ENCODE peak calls at places on chromosomes 3 and 15, in six cellular contexts. X is neural progenitor cell, T is GM23248, W is MM.1S, P is GM23338, N is PC-3. U is an unnamed sample.

GRCh38 chr15:95557226-95558046 is 773.1 kb upstream of the NR2F2 start:
- DNase-seq in P (no peak), X (no peak), T (peak; percentile 95), N (peak; percentile 92), W (no peak), U (peak; percentile 32)

GRCh38 chr3:135918600-135918999 is 46.9 kb upstream of the PPP2R3A start:
- DNase-seq in N (peak; percentile 52), P (peak; percentile 59), X (peak; percentile 26), W (no peak), T (peak; percentile 71), U (no peak)

GRCh38 chr15:88498991-88499390 is 31.5 kb downstream of the MRPS11 start:
- DNase-seq in X (peak; percentile 31), T (no peak), P (no peak), N (no peak), W (no peak), U (no peak)

GRCh38 chr3:48220746-48221145 is 2.5 kb upstream of the CAMP start:
- DNase-seq in P (no peak), W (no peak), N (no peak), X (no peak), T (no peak), U (no peak)

GRCh38 chr15:67109141-67110034 is 44.0 kb downstream of the SMAD3 start:
- DNase-seq in P (peak; percentile 26), X (no peak), T (peak; percentile 92), N (no peak), W (no peak), U (peak; percentile 36)

GRCh38 chr3:64684715-64685261 is 3.0 kb downstream of the ADAMTS9 start:
- DNase-seq in N (no peak), P (peak; percentile 60), X (peak; percentile 66), W (no peak), T (peak; percentile 67), U (peak; percentile 38)

GRCh38 chr15:59537384-59537783 is 74.2 kb upstream of the GCNT3 start:
- DNase-seq in X (no peak), N (no peak), W (no peak), T (no peak), P (no peak), U (no peak)

GRCh38 chr3:29374255-29374654 is 93.4 kb downstream of the RBMS3 start:
- DNase-seq in N (no peak), T (peak; percentile 9), X (no peak), W (no peak), P (no peak), U (no peak)

GRCh38 chr3:13138566-13139145 is 65.4 kb upstream of the IQSEC1 start:
- DNase-seq in W (no peak), T (no peak), X (no peak), N (no peak), P (no peak), U (no peak)

GRCh38 chr3:182185341-182185740 is 473.6 kb downstream of the SOX2 start:
- DNase-seq in P (no peak), N (no peak), X (no peak), W (no peak), T (no peak), U (no peak)

GRCh38 chr15:90598053-90598577 is 68.4 kb downstream of the CRTC3 start:
- DNase-seq in X (peak; percentile 40), W (no peak), T (no peak), N (no peak), P (peak; percentile 69), U (no peak)

GRCh38 chr3:177778633-177779032 is 581.4 kb upstream of the TBL1XR1 start:
- DNase-seq in X (no peak), W (peak; percentile 71), N (no peak), T (no peak), P (no peak), U (peak; percentile 18)

GRCh38 chr3:177776656-177777055 is 579.4 kb upstream of the TBL1XR1 start:
- DNase-seq in T (peak; percentile 47), W (no peak), X (no peak), N (peak; percentile 94), P (peak; percentile 8), U (peak; percentile 84)

GRCh38 chr3:177783338-177783737 is 586.1 kb upstream of the TBL1XR1 start:
- DNase-seq in N (no peak), W (no peak), T (no peak), X (no peak), P (no peak), U (no peak)

GRCh38 chr3:177777699-177778098 is 580.4 kb upstream of the TBL1XR1 start:
- DNase-seq in W (peak; percentile 72), X (peak; percentile 49), T (peak; percentile 53), N (peak; percentile 67), P (peak; percentile 63), U (peak; percentile 28)

DNA sequence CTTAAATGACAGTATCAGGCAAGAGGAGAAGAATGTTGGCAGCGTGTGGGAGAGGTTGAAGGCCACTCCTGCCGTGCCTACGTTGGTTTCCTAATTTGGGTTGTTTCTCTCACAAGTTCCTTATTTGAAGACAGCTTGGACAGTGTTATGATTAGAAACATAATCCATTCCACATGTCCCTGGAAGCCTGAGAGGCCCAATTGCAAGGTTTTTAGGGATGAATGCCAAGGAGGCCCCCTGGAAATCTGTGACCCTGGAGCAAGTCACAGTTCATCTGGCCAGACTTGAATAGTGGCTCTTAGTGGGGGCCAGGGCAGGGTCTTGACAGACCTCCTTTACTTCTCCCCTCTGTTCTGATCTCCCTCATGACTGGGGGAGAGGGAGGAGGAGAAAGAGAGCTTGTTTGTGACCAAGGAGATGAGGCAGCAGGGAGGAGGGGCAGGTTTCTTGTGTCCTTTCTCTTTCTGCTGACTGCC is 584.4 kb upstream of the TBL1XR1 start:
- DNase-seq in X (no peak), W (no peak), P (no peak), N (no peak), T (peak; percentile 24), U (no peak)
- H2AFZ ChIP-seq in X (no peak overlapping the region), W (no peak overlapping the region), P (no peak overlapping the region), N (no peak overlapping the region), T (no peak overlapping the region), U (no peak overlapping the region)

DNA sequence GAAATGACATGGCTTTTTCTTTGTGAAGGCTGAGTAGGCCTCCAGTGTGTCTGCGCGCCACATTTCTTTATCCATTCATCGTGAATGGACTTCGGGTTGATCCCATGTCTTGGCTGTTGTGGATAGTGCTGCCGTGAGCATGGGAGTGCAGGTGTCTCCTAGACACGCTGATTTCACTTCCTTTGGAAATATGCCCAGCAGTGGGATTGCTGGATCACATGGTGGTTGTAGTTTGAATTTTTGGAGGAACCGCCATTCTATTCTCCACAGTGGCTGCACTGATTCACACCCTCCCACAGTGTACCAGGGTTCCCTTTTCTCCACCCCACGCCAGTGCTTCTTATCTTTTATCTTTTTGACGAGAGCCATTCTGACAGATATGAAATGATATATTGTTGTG is 171.7 kb downstream of the NSMCE3 start:
- DNase-seq in T (no peak), W (no peak), X (no peak), P (no peak), N (no peak), U (no peak)
- TF ChIP-seq EZH2 in T (no peak), W (no peak), X (no peak), P (no peak), N (no peak), U (no peak)

DNA sequence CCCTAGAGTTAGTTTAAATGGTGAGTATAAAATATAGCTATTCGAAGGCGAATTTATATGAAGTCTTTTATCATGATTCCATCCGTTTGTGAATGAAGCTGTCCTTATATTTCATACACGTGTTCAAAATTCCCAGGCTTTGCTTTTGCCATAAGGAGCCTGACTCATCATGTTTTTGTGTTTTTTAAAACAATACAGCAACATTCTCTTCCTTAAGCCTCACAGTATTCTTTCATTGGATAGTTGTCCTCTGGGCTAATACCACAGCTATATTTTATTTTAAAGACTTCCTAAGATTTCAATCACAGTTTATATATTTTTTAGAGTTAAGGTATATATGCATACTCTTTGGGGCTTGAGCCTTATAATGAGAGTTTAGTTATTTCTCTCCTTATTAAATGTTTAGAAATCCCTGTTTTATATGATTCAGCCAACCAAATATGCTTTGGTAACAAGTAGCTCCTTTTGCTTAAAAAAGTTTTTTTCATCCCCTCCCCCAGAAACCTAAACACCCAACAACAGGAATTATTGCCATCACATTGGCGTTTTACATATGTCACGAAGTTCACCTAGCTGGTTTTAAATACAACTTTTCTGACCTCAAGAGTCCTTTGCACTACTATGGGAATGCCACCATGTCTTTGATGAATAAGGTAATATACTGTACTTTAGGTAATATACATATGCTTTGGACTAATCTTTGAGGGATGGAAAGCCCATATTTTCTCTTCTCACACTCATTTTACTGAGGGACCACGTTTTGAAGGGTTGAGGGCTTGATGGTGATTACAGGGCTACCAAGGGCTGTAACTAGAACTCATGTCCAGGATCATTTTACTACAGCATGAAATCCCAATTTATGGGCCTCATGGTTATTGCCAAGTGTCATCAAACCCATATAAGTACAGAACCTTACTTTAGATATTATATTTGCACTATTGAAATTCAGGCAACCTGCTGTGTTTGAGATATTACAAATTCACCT is 28.5 kb downstream of the ST3GAL6 start:
- DNase-seq in X (no peak), N (no peak), T (peak; percentile 34), W (no peak), P (no peak), U (no peak)
- H3F3A ChIP-seq in X (no peaks in the 10 kb centered on the region), N (peaks cover 15% of the 10 kb centered on the region), T (peaks cover 94% of the 10 kb centered on the region), W (peaks cover 56% of the 10 kb centered on the region), P (no peaks in the 10 kb centered on the region), U (peaks cover 23% of the 10 kb centered on the region)

DNA sequence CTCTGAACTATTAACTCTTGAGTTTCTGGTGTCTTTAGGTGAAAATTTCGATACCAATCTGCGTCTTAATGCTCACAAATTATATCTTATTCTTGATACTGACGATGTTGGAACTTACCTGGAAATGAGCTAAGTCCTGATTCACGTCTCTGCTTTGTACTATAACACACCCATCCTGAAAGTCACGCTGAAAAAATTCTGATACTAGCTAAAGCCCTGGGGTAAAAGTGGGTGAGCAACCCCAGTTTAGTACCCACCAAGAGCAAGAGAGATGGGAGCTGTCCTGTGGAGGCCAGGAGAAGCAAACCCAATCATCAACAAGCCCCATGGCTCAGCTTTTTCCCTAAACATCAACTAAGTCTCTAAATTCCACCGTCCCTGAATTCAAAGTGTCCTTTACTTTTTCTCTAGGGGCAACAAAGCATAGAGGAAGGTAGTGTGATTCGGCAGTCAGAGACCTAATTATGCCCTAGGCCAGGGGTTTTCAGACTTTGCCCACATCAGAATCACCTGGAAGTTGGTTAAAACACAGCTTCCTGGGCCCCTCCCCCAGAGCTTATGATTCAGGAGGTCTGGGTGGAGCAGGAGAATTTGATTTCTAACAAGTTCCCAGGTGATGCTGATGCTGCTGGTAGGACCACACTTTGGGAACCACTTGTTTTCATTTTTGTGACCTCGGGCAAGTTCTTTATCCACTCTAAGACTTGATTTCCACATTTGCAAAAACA is 90.2 kb downstream of the OSBPL10 start:
- DNase-seq in W (no peak), N (no peak), T (no peak), X (no peak), P (no peak), U (no peak)
- H2AFZ ChIP-seq in W (no peak overlapping the region), N (no peak overlapping the region), T (no peak overlapping the region), X (no peak overlapping the region), P (no peak overlapping the region), U (no peak overlapping the region)

GRCh38 chr15:64151727-64152506 is at the start of gene SNX22:
- DNase-seq in X (peak; percentile 56), T (no peak), W (peak; percentile 26), P (peak; percentile 51), N (no peak), U (peak; percentile 20)
- TF ChIP-seq EZH2 in X (peak; percentile 87), T (peak; percentile 91), W (no peak), P (no peak), N (no peak), U (no peak)

U was measured in PC-9.